ENCODE peak calls at places on chromosomes 11 and 22, in five cellular contexts. S is H1, R is K562, G is HepG2, K is GM12878. B is an unnamed sample.

GRCh38 chr11:118283311-118283636 is 19.2 kb upstream of the MPZL2 start:
- DNase-seq in S (no peak), R (no peak), G (no peak), K (no peak), B (no peak)

GRCh38 chr11:2303627-2304155 is 1.9 kb downstream of the TSPAN32 start:
- DNase-seq in S (no peak), R (peak), G (no peak), K (no peak), B (no peak)

GRCh38 chr11:9280655-9281301 is 15.6 kb upstream of the DENND5A start:
- DNase-seq in S (no peak), R (no peak), G (no peak), K (peak), B (no peak)

GRCh38 chr22:20180640-20181039 is 29.8 kb upstream of the CCDC188 start:
- DNase-seq in S (no peak), R (no peak), G (no peak), K (no peak), B (no peak)

GRCh38 chr22:50678651-50679521 is 6.3 kb downstream of the SHANK3 start:
- DNase-seq in S (no peak), R (no peak), G (no peak), K (no peak), B (no peak)

GRCh38 chr11:92827132-92827531 is 142.3 kb upstream of the MTNR1B start:
- DNase-seq in S (no peak), R (no peak), G (no peak), K (no peak), B (no peak)

GRCh38 chr11:36098046-36098445 is 154.2 kb downstream of the LDLRAD3 start:
- DNase-seq in S (no peak), R (no peak), G (no peak), K (no peak), B (no peak)

GRCh38 chr11:18312663-18313420 is 9.1 kb downstream of the HPS5 start:
- DNase-seq in S (no peak), R (no peak), G (no peak), K (no peak), B (no peak)

GRCh38 chr11:61962213-61963015 is 5.0 kb downstream of the FTH1 start:
- DNase-seq in S (no peak), R (no peak), G (no peak), K (no peak), B (peak)

GRCh38 chr22:49672013-49672516 is 155.6 kb downstream of the BRD1 start:
- DNase-seq in S (no peak), R (no peak), G (no peak), K (no peak), B (no peak)

GRCh38 chr22:30250713-30251267 is 4.2 kb upstream of the LIF start:
- DNase-seq in S (no peak), R (no peak), G (no peak), K (no peak), B (peak)

GRCh38 chr11:126489791-126490190 is 134.3 kb downstream of the ST3GAL4 start:
- DNase-seq in S (no peak), R (no peak), G (no peak), K (no peak), B (no peak)

GRCh38 chr11:129884581-129884980 is 10.8 kb downstream of the NFRKB start:
- DNase-seq in S (no peak), R (no peak), G (no peak), K (no peak), B (no peak)

GRCh38 chr11:118907749-118908106 is 18.0 kb downstream of the BCL9L start:
- DNase-seq in S (no peak), R (no peak), G (no peak), K (no peak), B (no peak)

GRCh38 chr11:121575250-121575962 is 122.6 kb upstream of the SORL1-AS1 start:
- DNase-seq in S (no peak), R (no peak), G (no peak), K (peak), B (no peak)

GRCh38 chr22:19868773-19869471 is 14.2 kb upstream of the GNB1L start:
- DNase-seq in S (no peak), R (no peak), G (no peak), K (no peak), B (no peak)

GRCh38 chr11:75873417-75874148 is 58.6 kb downstream of the UVRAG start:
- DNase-seq in S (no peak), R (no peak), G (no peak), K (peak), B (no peak)

GRCh38 chr22:45082795-45083194 is 73.0 kb upstream of the PHF21B start:
- DNase-seq in S (no peak), R (peak), G (no peak), K (no peak), B (peak)

GRCh38 chr11:111811445-111811844 is 45.3 kb upstream of the PPP2R1B start:
- DNase-seq in S (no peak), R (no peak), G (no peak), K (no peak), B (no peak)

GRCh38 chr11:33645686-33646085 is 54.9 kb downstream of the C11orf91 start:
- DNase-seq in S (no peak), R (no peak), G (no peak), K (no peak), B (no peak)

GRCh38 chr22:20053407-20054033 is 26.5 kb upstream of the DGCR8 start:
- DNase-seq in S (no peak), R (no peak), G (no peak), K (no peak), B (no peak)

GRCh38 chr11:118287006-118287405 is 17.5 kb upstream of the CD3E start:
- DNase-seq in S (no peak), R (no peak), G (no peak), K (no peak), B (no peak)

GRCh38 chr11:2186669-2187266 is 15.2 kb upstream of the TH start:
- DNase-seq in S (no peak), R (peak), G (peak), K (no peak), B (peak)

DNA sequence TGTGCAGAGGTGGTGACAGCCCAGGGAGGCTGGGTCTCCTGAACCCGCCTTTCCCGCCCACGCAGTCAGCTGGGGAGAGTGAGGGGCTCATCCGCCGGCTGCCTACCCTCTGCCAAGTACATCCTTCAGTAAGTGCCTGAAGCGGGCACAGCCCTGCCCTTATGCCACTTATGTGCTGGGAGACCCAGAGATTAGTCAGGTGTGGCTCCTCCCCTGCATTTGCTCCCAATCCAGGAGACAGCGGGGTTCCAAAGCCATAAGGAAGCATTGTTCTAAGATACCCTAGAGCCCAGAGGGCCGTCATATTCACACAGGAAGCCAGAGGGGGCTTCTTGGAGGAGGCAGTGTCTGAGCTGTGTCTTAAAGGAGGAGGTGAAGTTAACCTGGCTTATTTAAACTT is 5.8 kb upstream of the PPP6R3 start:
- DNase-seq in S (no peak), R (no peak), G (no peak), K (no peak), B (no peak)
- TF ChIP-seq KDM1A in S (no peak), R (no peak), G (no peak), K (no peak), B (no peak)

DNA sequence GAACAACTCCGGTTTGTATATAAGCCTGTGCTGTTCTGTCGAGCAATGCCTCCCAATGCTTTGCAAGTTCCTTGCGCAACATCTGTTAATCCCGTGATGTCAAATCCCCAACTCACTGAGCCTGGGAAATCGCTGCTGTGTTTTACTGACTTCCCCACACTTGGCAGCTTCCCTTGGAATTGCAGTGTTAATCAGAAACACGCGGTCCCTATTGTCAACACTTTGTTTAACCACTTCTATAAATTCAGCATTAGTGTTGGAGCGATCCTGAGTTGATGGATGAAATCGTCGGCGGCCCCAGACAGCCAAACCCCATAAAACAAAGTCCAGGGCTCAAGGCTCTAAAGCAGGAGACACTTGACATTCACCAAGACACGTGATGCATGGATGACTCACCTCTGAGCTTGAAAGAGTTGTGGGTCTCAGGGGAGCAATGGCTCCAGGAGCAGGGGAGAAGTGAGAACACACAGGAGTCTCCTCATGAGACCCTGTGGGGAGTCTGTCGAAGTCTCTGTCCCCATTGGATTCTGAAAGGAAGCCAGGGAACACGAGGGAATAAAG is 555.3 kb downstream of the MIAT start:
- DNase-seq in S (no peak), R (no peak), G (no peak), K (no peak), B (peak)
- TF ChIP-seq KDM1A in S (no peak), R (no peak), G (no peak), K (no peak), B (no peak)

GRCh38 chr11:77470504-77470903 is 3.4 kb downstream of the PAK1 start:
- DNase-seq in S (no peak), R (no peak), G (no peak), K (no peak), B (no peak)

GRCh38 chr11:77473001-77473800 is 693 bp downstream of the PAK1 start:
- DNase-seq in S (no peak), R (peak), G (no peak), K (no peak), B (peak)

GRCh38 chr11:77473801-77474508 is at the start of gene PAK1:
- DNase-seq in S (peak), R (peak), G (peak), K (no peak), B (peak)

GRCh38 chr11:77470971-77471370 is 2.9 kb downstream of the PAK1 start:
- DNase-seq in S (no peak), R (no peak), G (no peak), K (no peak), B (no peak)

DNA sequence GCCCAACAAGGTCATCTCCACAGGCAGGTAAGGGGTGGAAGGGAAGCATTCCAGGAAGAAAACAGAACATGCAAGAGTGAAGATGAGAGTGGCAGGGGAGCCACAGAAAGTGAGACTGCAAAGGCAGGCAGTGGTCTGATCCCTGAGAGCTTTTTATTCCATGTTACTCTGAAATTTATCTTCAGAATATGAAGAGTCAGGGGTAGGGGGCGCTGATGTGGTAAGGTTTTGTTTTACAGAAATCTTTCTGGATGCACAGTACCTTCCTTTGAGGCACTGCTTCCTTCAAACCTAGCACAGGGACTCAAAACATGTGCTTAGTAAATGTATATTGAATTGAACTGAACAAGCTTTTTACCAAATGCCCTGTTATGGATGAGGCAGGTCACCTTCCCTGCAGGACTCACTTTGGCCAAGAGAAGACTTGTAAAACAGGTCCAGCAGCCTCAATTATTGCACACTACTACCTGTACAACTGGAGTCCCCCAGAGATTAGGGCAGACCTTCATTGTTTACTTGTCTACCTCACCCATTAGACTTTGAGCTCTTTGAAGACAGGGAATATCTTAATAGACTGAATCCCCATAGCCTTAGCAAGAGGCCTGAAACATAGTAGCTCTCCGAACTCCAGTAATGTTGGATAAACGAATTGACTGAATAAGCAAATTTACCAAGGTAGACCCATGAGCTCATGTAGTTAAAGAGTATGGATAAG is 2.2 kb downstream of the PAK1 start:
- DNase-seq in S (no peak), R (peak), G (peak), K (no peak), B (peak)
- TF ChIP-seq KDM1A in S (no peak), R (no peak), G (no peak), K (no peak), B (no peak)

DNA sequence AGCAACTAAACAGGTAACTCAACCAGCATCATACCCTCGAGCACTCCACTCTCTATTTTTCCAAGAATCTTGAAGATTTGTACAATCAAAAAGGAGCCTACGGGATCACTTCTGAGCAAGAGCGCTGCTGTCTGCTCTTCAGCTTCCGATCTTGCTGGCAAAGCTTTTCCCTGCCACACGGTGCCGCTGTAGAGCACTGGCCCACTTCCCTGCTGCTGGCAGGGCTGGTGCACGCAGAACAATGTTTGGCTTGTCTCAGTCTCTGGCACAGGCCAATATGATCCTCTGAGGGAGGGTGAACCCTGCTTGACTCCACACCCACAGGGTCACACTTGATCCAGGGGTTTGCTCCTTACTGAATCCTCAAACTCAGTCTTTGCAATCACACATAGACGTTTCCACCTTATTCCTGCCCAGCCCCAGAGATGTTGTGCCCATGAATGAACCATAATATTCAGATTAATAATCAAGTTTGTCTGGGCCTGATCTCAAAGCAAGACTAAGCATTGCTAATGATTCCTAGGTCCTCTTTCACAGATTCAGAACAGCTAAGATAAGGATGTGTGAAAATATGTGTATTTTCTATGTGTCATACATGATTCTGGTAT is 536.6 kb downstream of the SOX6 start:
- DNase-seq in S (peak), R (peak), G (peak), K (no peak), B (peak)
- TF ChIP-seq KDM1A in S (no peak), R (no peak), G (no peak), K (no peak), B (no peak)

GRCh38 chr11:19955660-19956059 is 204.6 kb downstream of the DBX1 start:
- DNase-seq in S (no peak), R (no peak), G (no peak), K (no peak), B (no peak)

GRCh38 chr11:19956228-19956627 is 204.0 kb downstream of the DBX1 start:
- DNase-seq in S (no peak), R (no peak), G (no peak), K (no peak), B (no peak)

GRCh38 chr11:19959210-19959609 is 201.1 kb downstream of the DBX1 start:
- DNase-seq in S (no peak), R (no peak), G (no peak), K (no peak), B (no peak)

GRCh38 chr11:19958218-19958617 is 202.1 kb downstream of the DBX1 start:
- DNase-seq in S (no peak), R (no peak), G (no peak), K (no peak), B (no peak)

GRCh38 chr11:19957301-19957985 is 202.8 kb downstream of the DBX1 start:
- DNase-seq in S (no peak), R (no peak), G (no peak), K (no peak), B (no peak)
- TF ChIP-seq KDM1A in S (no peak), R (no peak), G (no peak), K (no peak), B (no peak)